ENCODE peak calls at places on chromosomes 16 and 17, in eight cellular contexts. Z is left ventricle myocardium inferior; F is SJCRH30; Q is right lobe of liver; P is stomach; V is heart right ventricle; O is CD8-positive, alpha-beta T cell; R is SK-N-SH. A is an unnamed sample. For H3K4me1, the result is how much of the 10 kb centered on the place peaks cover.

GRCh38 chr17:72825218-72825617 is 267.3 kb downstream of the SLC39A11 start:
- DNase-seq in Z (no peak), F (no peak), Q (no peak), P (no peak), V (no peak), O (no peak), R (no peak), A (no peak)

GRCh38 chr16:80852261-80852872 is 48.0 kb upstream of the CDYL2 start:
- DNase-seq in Z (no peak), F (peak), Q (no peak), P (no peak), V (no peak), O (no peak), R (peak), A (no peak)

GRCh38 chr16:20410153-20410723 is 904 bp downstream of the ACSM5 start:
- DNase-seq in Z (no peak), F (no peak), Q (no peak), P (no peak), V (no peak), O (no peak), R (no peak), A (no peak)

GRCh38 chr17:2954898-2955445 is 108.4 kb downstream of the OR1D5 start:
- DNase-seq in Z (no peak), F (peak), Q (no peak), P (peak), V (no peak), O (no peak), R (no peak), A (peak)

GRCh38 chr16:83619381-83620150 is 188.2 kb upstream of the HSBP1 start:
- DNase-seq in Z (no peak), F (peak), Q (no peak), P (no peak), V (no peak), O (no peak), R (no peak), A (no peak)

GRCh38 chr16:84618428-84619102 is 687 bp upstream of the COTL1 start:
- DNase-seq in Z (no peak), F (peak), Q (peak), P (no peak), V (no peak), O (no peak), R (peak), A (peak)

GRCh38 chr17:33284022-33284421 is 9.1 kb downstream of the ASIC2 start:
- DNase-seq in Z (no peak), F (no peak), Q (no peak), P (peak), V (no peak), O (no peak), R (no peak), A (peak)

GRCh38 chr17:9239821-9240658 is 218.7 kb downstream of the NTN1 start:
- DNase-seq in Z (peak), F (peak), Q (peak), P (peak), V (peak), O (peak), R (peak), A (peak)

GRCh38 chr16:52597772-52598483 is 51.0 kb upstream of the TOX3 start:
- DNase-seq in Z (no peak), F (peak), Q (no peak), P (peak), V (no peak), O (no peak), R (no peak), A (peak)

GRCh38 chr17:33778505-33779398 is 476.3 kb upstream of the CCL2 start:
- DNase-seq in Z (peak), F (peak), Q (peak), P (peak), V (peak), O (peak), R (peak), A (peak)

GRCh38 chr17:15966879-15967248 is 21.9 kb downstream of the ADORA2B start:
- DNase-seq in Z (no peak), F (peak), Q (no peak), P (no peak), V (no peak), O (no peak), R (no peak), A (no peak)

GRCh38 chr17:55743103-55743679 is 7.7 kb upstream of the PCTP start:
- DNase-seq in Z (no peak), F (no peak), Q (no peak), P (peak), V (no peak), O (no peak), R (no peak), A (peak)

GRCh38 chr17:68513932-68514331 is 1.7 kb downstream of the PRKAR1A start:
- DNase-seq in Z (no peak), F (no peak), Q (no peak), P (no peak), V (no peak), O (no peak), R (no peak), A (no peak)

GRCh38 chr17:72421128-72422092 is 300.6 kb downstream of the SOX9 start:
- DNase-seq in Z (no peak), F (peak), Q (no peak), P (peak), V (no peak), O (no peak), R (no peak), A (peak)

GRCh38 chr16:979106-979505 is 2.5 kb upstream of the SOX8 start:
- DNase-seq in Z (no peak), F (no peak), Q (no peak), P (no peak), V (no peak), O (no peak), R (no peak), A (no peak)

GRCh38 chr16:982152-983043 is 828 bp downstream of the SOX8 start:
- DNase-seq in Z (no peak), F (no peak), Q (no peak), P (no peak), V (no peak), O (no peak), R (peak), A (no peak)

GRCh38 chr16:981695-982151 is at the start of gene SOX8:
- DNase-seq in Z (no peak), F (no peak), Q (no peak), P (peak), V (no peak), O (no peak), R (peak), A (no peak)

GRCh38 chr16:979859-980594 is 1.5 kb upstream of the SOX8 start:
- DNase-seq in Z (no peak), F (no peak), Q (no peak), P (no peak), V (no peak), O (no peak), R (peak), A (no peak)

GRCh38 chr16:980595-980854 is 1.0 kb upstream of the SOX8 start:
- DNase-seq in Z (no peak), F (no peak), Q (no peak), P (no peak), V (no peak), O (no peak), R (peak), A (no peak)
- H3K4me1 ChIP-seq in Z (under half), F (under half), Q (under half), P (under half), V (under half), O (under half), R (under half), A (half or more)

GRCh38 chr17:64203630-64204029 is 59.4 kb downstream of the TEX2 start:
- DNase-seq in Z (no peak), F (no peak), Q (no peak), P (no peak), V (no peak), O (no peak), R (no peak), A (no peak)
- H3K4me1 ChIP-seq in Z (half or more), F (under half), Q (half or more), P (under half), V (half or more), O (under half), R (under half), A (half or more)

GRCh38 chr17:21247859-21248258 is 5.4 kb downstream of the NATD1 start:
- DNase-seq in Z (no peak), F (no peak), Q (no peak), P (no peak), V (no peak), O (no peak), R (no peak), A (no peak)

GRCh38 chr17:21246698-21247097 is 6.5 kb downstream of the NATD1 start:
- DNase-seq in Z (no peak), F (no peak), Q (no peak), P (no peak), V (no peak), O (no peak), R (no peak), A (no peak)

GRCh38 chr17:21242780-21243515 is 10.3 kb downstream of the NATD1 start:
- DNase-seq in Z (peak), F (no peak), Q (no peak), P (no peak), V (peak), O (no peak), R (no peak), A (no peak)

GRCh38 chr17:21243516-21244303 is 9.5 kb downstream of the NATD1 start:
- DNase-seq in Z (no peak), F (no peak), Q (no peak), P (no peak), V (no peak), O (no peak), R (no peak), A (no peak)

GRCh38 chr17:21245703-21246102 is 7.5 kb downstream of the NATD1 start:
- DNase-seq in Z (no peak), F (no peak), Q (peak), P (no peak), V (no peak), O (no peak), R (no peak), A (no peak)
- H3K4me1 ChIP-seq in Z (half or more), F (under half), Q (under half), P (under half), V (half or more), O (under half), R (under half), A (under half)

GRCh38 chr17:39664581-39665561 is at the start of gene TCAP:
- DNase-seq in Z (peak), F (no peak), Q (no peak), P (no peak), V (peak), O (no peak), R (no peak), A (no peak)
- H3K4me1 ChIP-seq in Z (half or more), F (under half), Q (under half), P (half or more), V (half or more), O (under half), R (under half), A (under half)

GRCh38 chr17:76969598-76970172 is 101.5 kb downstream of the MGAT5B start:
- DNase-seq in Z (no peak), F (peak), Q (no peak), P (no peak), V (no peak), O (no peak), R (peak), A (peak)
- H3K4me1 ChIP-seq in Z (under half), F (under half), Q (under half), P (under half), V (under half), O (under half), R (under half), A (under half)

DNA sequence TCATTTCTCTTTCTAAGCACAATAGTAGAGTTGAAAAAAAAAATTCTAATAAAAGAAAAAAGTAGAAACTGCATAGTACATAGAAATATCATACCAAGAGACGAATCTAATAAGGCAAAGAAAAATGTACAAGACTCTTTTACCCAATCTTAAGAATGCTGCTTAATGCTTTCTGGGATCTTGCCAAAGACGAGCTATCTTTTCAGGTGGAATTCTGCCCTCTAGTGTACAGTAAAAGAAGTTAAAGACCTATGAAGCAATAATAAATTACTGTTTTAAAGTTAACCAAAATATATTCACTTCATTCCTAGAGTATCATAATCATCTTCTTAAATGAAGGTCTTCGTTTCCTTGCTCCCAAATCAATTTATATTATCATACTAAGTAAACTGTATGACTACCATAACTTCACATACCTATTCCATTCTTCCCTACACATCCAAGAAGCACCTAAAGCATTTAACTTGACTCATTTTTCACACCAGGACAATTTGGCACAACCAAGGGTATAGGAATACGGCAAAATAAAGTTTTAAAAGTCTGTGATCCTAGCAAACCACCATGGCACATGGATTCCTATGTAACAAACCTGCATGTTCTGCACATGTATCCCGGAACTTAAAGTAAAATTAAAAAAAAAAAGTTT is 47.7 kb downstream of the CFDP1 start:
- DNase-seq in Z (no peak), F (peak), Q (no peak), P (no peak), V (peak), O (peak), R (peak), A (no peak)
- H3K4me1 ChIP-seq in Z (under half), F (under half), Q (under half), P (under half), V (under half), O (under half), R (under half), A (under half)

DNA sequence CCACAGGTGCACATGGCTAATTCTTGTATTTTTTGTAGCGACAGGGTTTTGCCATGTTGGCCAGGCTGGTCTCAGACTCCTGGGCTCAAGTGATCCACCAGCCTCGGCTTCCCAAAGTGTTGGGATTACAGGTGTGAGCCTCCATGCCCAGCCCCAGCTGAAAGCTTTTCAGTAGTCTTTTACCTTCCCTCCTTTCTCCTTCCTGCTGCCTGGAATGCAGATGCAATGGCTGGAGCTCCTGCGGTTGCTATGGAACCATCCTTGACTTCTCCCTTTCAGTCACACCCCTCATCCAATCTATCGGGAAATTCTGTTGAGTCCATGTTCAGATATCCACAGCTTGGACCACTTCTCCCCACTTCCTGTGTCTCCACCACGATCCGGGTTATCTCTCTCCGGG is 12.5 kb upstream of the SLC38A10 start:
- DNase-seq in Z (no peak), F (no peak), Q (no peak), P (no peak), V (no peak), O (no peak), R (no peak), A (no peak)
- H3K4me1 ChIP-seq in Z (under half), F (half or more), Q (under half), P (under half), V (under half), O (under half), R (half or more), A (under half)

GRCh38 chr17:21595086-21595485 is 97.2 kb upstream of the KCNJ18 start:
- DNase-seq in Z (no peak), F (no peak), Q (no peak), P (no peak), V (no peak), O (no peak), R (no peak), A (no peak)
- H3K4me1 ChIP-seq in Z (under half), F (under half), Q (under half), P (under half), V (under half), O (under half), R (under half), A (under half)

GRCh38 chr17:38893612-38894011 is 23.8 kb downstream of the LASP1 start:
- DNase-seq in Z (peak), F (peak), Q (no peak), P (no peak), V (no peak), O (peak), R (no peak), A (peak)
- H3K4me1 ChIP-seq in Z (half or more), F (under half), Q (half or more), P (half or more), V (half or more), O (half or more), R (under half), A (under half)

DNA sequence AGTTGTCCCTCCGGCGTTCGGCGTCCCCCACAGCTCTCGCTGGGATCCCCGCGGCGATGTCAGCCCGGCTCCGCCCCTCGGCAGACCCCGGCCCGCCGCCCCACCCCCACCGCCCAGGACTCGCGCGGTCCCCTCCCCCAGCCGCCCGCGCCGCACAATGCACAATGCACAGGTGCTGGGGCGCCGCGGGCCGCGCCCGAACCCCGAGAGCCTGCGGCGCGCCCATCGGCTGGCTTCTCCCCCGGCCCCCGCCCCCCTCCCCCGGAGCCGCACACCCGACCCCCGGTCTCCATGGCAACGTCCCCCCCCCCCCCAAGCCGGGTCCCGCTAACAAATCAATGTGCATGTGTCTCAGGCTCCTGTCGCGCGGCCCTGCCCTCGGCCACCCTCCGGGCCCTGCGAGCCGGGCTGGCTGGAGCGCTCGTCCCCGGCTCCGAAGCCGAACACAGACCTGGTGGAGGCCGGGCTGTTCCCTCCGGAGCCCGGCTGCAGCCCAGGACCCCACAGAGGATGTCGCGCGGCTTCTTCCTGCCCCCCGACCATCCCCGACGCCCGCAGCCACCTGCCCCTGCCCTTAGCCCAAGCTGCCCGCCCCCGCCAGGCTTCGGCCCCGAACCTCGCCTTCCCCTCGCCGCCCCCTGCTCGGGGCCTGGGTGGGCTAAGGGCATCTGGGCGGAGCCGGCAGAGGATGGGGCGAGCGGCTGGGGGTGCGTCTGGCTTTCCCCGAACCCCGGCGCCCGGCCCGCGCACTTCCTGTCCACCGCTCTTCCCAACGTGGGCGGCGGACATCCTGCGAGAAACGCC is 817 bp upstream of the CBX8 start:
- DNase-seq in Z (no peak), F (peak), Q (no peak), P (no peak), V (no peak), O (no peak), R (peak), A (no peak)
- H3K4me1 ChIP-seq in Z (half or more), F (under half), Q (under half), P (half or more), V (half or more), O (half or more), R (under half), A (half or more)

A was measured in body of pancreas.